ENCODE peak calls at places on chromosomes 7 and 10, in four cellular contexts. Y is MM.1S, G is keratinocyte, B is HepG2. I is an unnamed sample.

GRCh38 chr7:26397786-26398435 is 106.2 kb downstream of the SNX10 start:
- DNase-seq in B (no peak), G (no peak), Y (peak), I (peak)

GRCh38 chr7:15780271-15780670 is 93.8 kb upstream of the MEOX2 start:
- DNase-seq in G (no peak), Y (no peak), B (no peak), I (no peak)

GRCh38 chr7:99623091-99623693 is 6.4 kb downstream of the ZSCAN25 start:
- DNase-seq in B (no peak), Y (no peak), G (peak), I (no peak)

GRCh38 chr7:106639476-106640334 is 21.3 kb downstream of the CCDC71L start:
- DNase-seq in B (no peak), Y (no peak), G (no peak), I (no peak)

GRCh38 chr10:43093423-43094090 is 16.7 kb downstream of the RET start:
- DNase-seq in B (no peak), G (no peak), Y (no peak), I (peak)

GRCh38 chr10:98344589-98345038 is 70.4 kb downstream of the PYROXD2 start:
- DNase-seq in Y (no peak), G (no peak), B (no peak), I (no peak)

GRCh38 chr7:41918597-41918996 is 215.7 kb upstream of the INHBA start:
- DNase-seq in G (no peak), Y (no peak), B (no peak), I (no peak)

GRCh38 chr7:81743665-81744064 is 26.2 kb downstream of the HGF start:
- DNase-seq in B (no peak), G (no peak), Y (no peak), I (no peak)

GRCh38 chr10:101028446-101029244 is 2.3 kb downstream of the PDZD7 start:
- DNase-seq in B (no peak), G (no peak), Y (no peak), I (no peak)

GRCh38 chr7:152335900-152336571 is 99.8 kb downstream of the KMT2C start:
- DNase-seq in G (no peak), Y (peak), B (no peak), I (no peak)

GRCh38 chr10:114967071-114967470 is 29.1 kb downstream of the TRUB1 start:
- DNase-seq in Y (no peak), B (peak), G (no peak), I (no peak)

GRCh38 chr10:64113796-64114195 is 592.6 kb downstream of the REEP3 start:
- DNase-seq in B (no peak), Y (no peak), G (no peak), I (no peak)

GRCh38 chr7:18685961-18686360 is 190.4 kb downstream of the HDAC9 start:
- DNase-seq in B (no peak), G (no peak), Y (no peak), I (no peak)

GRCh38 chr10:77274046-77274795 is 363.4 kb downstream of the KCNMA1 start:
- DNase-seq in Y (no peak), B (no peak), G (no peak), I (peak)

GRCh38 chr10:95404864-95405263 is 114.1 kb upstream of the PDLIM1 start:
- DNase-seq in G (no peak), B (no peak), Y (no peak), I (no peak)

GRCh38 chr10:44193567-44194220 is 191.2 kb downstream of the CXCL12 start:
- DNase-seq in G (no peak), Y (no peak), B (no peak), I (no peak)
- TF ChIP-seq EZH2 in G (no peak), Y (no peak), B (no peak), I (no peak)

GRCh38 chr7:53877688-53878087 is 664.5 kb upstream of the VSTM2A start:
- DNase-seq in G (no peak), B (no peak), Y (no peak), I (no peak)
- TF ChIP-seq CTCF in G (no peak), B (no peak), Y (no peak), I (no peak)

DNA sequence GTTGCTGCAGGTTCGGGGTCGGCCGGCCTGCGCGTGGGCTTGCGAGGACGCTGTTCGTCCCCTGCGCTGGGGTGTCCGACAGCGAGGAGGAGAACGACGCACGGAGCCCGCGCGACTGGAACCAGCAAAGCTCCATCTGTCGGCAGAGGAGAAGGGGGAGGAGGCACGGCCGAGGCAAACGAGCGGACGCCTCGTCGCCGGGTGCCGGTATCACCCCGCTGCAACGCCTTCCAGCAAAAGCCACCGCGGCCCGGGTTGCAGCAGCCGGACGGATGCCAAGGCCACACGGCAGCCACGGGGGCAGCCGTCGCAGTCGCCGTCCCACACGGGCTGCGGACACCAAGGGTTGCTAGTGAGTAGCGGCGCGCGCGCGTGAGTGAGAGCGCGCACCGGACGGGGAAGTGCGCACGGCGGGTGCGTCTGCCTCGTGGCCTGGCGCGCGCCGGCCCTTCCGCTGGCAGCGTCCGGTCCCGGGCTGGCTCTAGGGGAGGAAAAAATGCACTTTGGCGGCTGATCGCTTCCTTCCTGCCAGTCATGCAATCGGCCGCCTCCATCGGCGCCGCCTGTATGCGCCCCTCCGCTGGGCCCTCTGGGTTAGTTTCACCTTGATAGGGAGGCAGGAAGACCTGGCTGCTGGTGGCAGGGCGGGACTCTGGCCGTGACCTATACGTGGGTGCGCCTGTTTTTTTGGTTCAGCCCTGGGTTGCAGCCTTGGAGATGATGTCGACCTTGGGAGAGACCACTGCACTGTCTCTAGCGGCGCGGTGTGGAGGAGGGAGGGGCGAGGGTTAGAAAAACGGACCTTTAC is 446 bp downstream of the STAMBPL1 start:
- DNase-seq in Y (peak), B (peak), G (no peak), I (peak)
- TF ChIP-seq EZH2 in Y (no peak), B (no peak), G (no peak), I (no peak)

DNA sequence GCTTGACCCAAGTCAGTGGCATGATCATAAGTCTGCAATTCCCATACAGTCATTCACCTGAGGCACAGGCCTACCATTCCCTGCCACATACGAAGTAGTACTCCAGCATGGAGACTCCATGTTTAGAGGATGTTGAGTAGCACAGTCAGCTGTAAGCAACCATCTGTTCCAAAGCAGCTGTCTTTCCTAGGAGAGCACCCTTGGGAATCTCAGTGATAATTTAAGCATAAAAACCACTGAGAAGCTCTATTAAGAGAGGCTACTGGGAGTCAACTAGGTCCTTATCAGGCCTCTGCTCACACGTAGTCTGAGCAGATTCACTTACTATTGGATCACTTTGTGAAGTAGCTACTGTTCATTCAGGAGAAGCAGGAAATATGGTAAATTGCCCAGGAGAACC is 61.6 kb upstream of the UNC5B start:
- DNase-seq in G (no peak), B (no peak), Y (no peak), I (no peak)
- TF ChIP-seq CTCF in G (no peak), B (no peak), Y (no peak), I (no peak)

GRCh38 chr7:142797799-142798377 is 27.1 kb downstream of the PRSS2 start:
- DNase-seq in G (no peak), Y (no peak), B (no peak), I (no peak)

GRCh38 chr7:142796501-142797341 is 26.0 kb downstream of the PRSS2 start:
- DNase-seq in B (no peak), Y (no peak), G (no peak), I (no peak)

GRCh38 chr7:142798451-142799438 is 28.0 kb downstream of the PRSS2 start:
- DNase-seq in Y (no peak), B (no peak), G (no peak), I (no peak)

GRCh38 chr7:142796001-142796500 is 25.3 kb downstream of the PRSS2 start:
- DNase-seq in B (no peak), G (no peak), Y (no peak), I (no peak)

GRCh38 chr7:142797342-142797798 is 26.6 kb downstream of the PRSS2 start:
- DNase-seq in B (no peak), Y (no peak), G (no peak), I (no peak)
- TF ChIP-seq EZH2 in B (no peak), Y (no peak), G (no peak), I (peak)

DNA sequence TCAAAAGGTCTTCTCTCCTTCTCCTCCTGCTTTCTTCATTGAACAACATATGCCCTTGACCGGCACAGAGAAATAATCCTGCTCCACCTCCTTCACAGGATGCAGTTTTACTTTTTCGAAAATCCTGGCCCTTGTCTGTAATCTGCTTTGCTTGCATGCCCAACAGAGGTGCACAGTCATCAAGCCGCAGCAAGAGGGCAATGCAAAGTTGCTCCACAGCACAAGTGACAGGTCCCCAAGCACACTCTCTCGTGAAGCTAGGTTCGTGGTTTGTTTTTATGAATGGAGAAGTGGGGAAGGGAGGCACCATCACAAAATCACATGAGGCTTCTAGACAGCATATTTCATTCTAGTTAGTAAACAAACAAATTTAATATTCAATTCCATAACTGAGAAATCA is 178.9 kb downstream of the TPK1 start:
- DNase-seq in Y (peak), G (no peak), B (no peak), I (no peak)
- TF ChIP-seq CTCF in Y (peak), G (no peak), B (peak), I (no peak)

DNA sequence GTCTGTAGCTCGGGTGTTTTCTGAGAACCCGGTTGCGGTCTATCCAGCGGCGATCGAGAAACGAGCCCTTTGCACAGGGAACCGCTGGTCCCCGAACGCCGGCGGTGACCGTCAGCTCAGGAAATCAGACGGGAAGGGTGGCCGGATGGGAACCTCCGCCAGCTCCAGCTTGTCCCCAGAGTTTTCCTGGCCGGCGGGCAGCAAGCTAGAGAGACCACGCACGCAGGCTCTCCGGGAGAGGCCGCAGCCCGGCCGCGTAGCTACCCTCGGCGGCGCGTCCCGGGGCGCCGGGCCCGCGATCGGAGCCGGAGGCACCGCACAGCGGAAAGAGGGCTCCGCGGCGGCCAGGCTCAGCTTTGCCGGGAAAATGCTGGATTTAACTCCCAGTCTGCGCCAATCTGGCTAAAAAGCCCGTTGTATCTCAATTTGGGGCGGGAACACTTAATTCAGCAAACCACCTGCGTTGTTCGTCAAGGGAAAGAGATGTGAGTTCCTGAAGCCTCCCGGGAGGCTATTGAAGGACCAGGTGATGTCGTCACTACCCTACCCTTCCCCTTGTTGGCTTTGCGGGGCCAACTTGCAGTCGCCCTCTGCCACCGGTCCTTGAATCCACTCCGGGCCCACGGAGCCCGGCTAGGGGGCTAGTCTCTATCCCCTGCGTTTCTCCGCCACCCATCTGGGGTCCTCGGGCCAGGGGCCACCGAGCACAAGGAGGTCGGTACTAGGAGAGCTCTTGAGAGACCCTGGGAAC is 859 bp upstream of the CH25H start:
- DNase-seq in G (no peak), Y (no peak), B (no peak), I (peak)
- TF ChIP-seq EZH2 in G (no peak), Y (no peak), B (peak), I (peak)

DNA sequence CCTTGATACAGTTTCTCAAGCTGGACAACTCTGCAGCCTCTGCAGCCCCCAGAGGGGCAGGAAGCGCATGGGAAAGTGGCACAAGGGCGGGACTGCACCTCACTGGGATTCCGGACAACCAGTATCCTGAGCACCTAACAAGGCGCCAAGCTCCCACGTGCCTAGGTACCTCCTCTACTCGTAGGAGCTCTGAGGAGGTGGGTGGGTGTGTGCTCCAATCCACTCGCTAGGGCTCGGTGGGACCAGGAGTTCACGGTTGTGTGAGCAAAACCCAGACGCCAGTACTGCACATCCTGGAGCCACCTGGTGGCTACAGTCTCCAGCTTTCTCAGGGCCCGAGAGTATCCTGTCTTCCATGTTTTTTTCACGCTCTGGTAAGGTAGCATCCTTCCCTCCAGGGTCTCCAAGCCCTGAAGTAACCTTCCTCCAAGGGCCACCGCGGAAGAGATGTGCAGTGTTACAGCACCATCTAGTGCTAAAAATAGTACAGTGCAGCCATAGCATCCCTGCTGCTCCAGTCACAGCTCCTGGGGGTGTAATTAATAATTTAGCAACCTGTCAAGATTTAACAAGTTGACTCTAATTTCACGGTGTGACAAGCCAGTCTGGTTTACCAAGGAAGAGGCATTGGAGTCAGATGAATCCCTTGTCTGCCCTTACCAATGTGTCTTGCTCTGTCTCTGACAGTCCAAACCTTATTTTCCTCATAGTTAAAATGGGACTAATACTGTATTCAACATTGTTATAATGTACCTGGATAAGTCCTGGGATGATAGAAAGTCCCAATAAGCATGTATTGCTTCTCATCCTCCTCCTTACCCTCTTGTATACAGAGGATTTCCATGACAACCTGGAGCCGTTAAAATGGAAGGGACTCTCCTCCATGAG is 70.4 kb downstream of the HERPUD2 start:
- DNase-seq in Y (peak), G (no peak), B (peak), I (peak)
- TF ChIP-seq CTCF in Y (peak), G (peak), B (peak), I (peak)